ENCODE peak calls at places on chromosomes 12 and 14, in four cellular contexts. X is cardiac muscle cell; T is CD4-positive, alpha-beta T cell; L is NCI-H2171 treated with DMSO at 0.1 percent for 48 hours. S is an unnamed sample.

GRCh38 chr12:9361879-9362326 is 153.7 kb upstream of the PZP start:
- DNase-seq in X (no peak), T (no peak), L (no peak), S (no peak)

GRCh38 chr14:32656609-32657008 is 282.1 kb upstream of the NPAS3 start:
- DNase-seq in X (no peak), T (no peak), L (no peak), S (no peak)

GRCh38 chr14:50218501-50218900 is 12.9 kb downstream of the SOS2 start:
- DNase-seq in X (no peak), T (no peak), L (no peak), S (no peak)

GRCh38 chr14:22448035-22448904 is 140.8 kb downstream of the DAD1 start:
- DNase-seq in X (no peak), T (no peak), L (no peak), S (peak)

GRCh38 chr12:64992641-64993040 is 128.5 kb downstream of the WIF1 start:
- DNase-seq in X (no peak), T (no peak), L (no peak), S (no peak)

GRCh38 chr12:124307556-124307825 is 12.6 kb downstream of the RFLNA start:
- DNase-seq in X (no peak), T (no peak), L (no peak), S (no peak)

GRCh38 chr12:28961948-28962384 is 187.1 kb upstream of the FAR2 start:
- DNase-seq in X (peak), T (no peak), L (no peak), S (no peak)

GRCh38 chr12:52524241-52524897 is 4.2 kb upstream of the KRT5 start:
- DNase-seq in X (no peak), T (no peak), L (no peak), S (no peak)

GRCh38 chr14:70259420-70259819 is 70.7 kb upstream of the SLC8A3 start:
- DNase-seq in X (no peak), T (no peak), L (no peak), S (no peak)

GRCh38 chr12:109476807-109477184 is 304 bp downstream of the KCTD10 start:
- DNase-seq in X (no peak), T (no peak), L (peak), S (no peak)

GRCh38 chr12:126069549-126070165 is 1004.4 kb downstream of the AACS start:
- DNase-seq in X (peak), T (peak), L (peak), S (peak)

GRCh38 chr12:122862110-122862634 is 26.9 kb downstream of the HIP1R start:
- DNase-seq in X (no peak), T (no peak), L (no peak), S (peak)

GRCh38 chr12:68342966-68343365 is 10.8 kb upstream of the MDM1 start:
- DNase-seq in X (no peak), T (no peak), L (peak), S (peak)

GRCh38 chr14:72169521-72169920 is 237.3 kb downstream of the RGS6 start:
- DNase-seq in X (no peak), T (no peak), L (peak), S (no peak)

GRCh38 chr14:38880643-38881567 is 222.1 kb downstream of the SEC23A start:
- DNase-seq in X (peak), T (no peak), L (no peak), S (no peak)

GRCh38 chr12:130016986-130017385 is 113.2 kb upstream of the TMEM132D start:
- DNase-seq in X (no peak), T (no peak), L (no peak), S (no peak)

GRCh38 chr12:52217223-52217622 is 15.8 kb upstream of the KRT7 start:
- DNase-seq in X (no peak), T (no peak), L (no peak), S (peak)

GRCh38 chr12:89040146-89040964 is 311.9 kb downstream of the DUSP6 start:
- DNase-seq in X (peak), T (peak), L (peak), S (peak)

GRCh38 chr12:80551897-80552296 is 107.9 kb downstream of the PTPRQ start:
- DNase-seq in X (peak), T (no peak), L (peak), S (peak)

GRCh38 chr12:50641566-50641965 is 122.3 kb upstream of the ATF1 start:
- DNase-seq in X (no peak), T (no peak), L (peak), S (no peak)

GRCh38 chr12:46005151-46005797 is 14.9 kb upstream of the SCAF11 start:
- DNase-seq in X (peak), T (no peak), L (peak), S (no peak)

GRCh38 chr12:66803972-66804371 is 125.1 kb upstream of the GRIP1 start:
- DNase-seq in X (peak), T (no peak), L (peak), S (peak)

GRCh38 chr14:71705460-71705859 is 226.8 kb upstream of the RGS6 start:
- DNase-seq in X (no peak), T (no peak), L (no peak), S (no peak)

GRCh38 chr14:74618078-74618952 is 6.3 kb upstream of the LTBP2 start:
- DNase-seq in X (peak), T (peak), L (no peak), S (peak)

GRCh38 chr12:47082963-47083621 is 3.3 kb upstream of the AMIGO2 start:
- DNase-seq in X (peak), T (no peak), L (no peak), S (peak)

GRCh38 chr14:78598046-78598652 is 428.0 kb downstream of the NRXN3 start:
- DNase-seq in X (peak), T (peak), L (peak), S (peak)

GRCh38 chr14:70808023-70808401 is 1.3 kb downstream of the MAP3K9 start:
- DNase-seq in X (no peak), T (peak), L (peak), S (peak)

GRCh38 chr14:32200368-32201195 is 1.3 kb upstream of the RNU6-7 start:
- DNase-seq in X (no peak), T (no peak), L (no peak), S (no peak)

GRCh38 chr14:102819176-102819628 is 42.0 kb downstream of the TRAF3 start:
- DNase-seq in X (no peak), T (peak), L (no peak), S (peak)

GRCh38 chr14:61385002-61385685 is 63.8 kb downstream of the PRKCH start:
- DNase-seq in X (no peak), T (peak), L (no peak), S (peak)

GRCh38 chr14:67387195-67387594 is 24.8 kb downstream of the PLEK2 start:
- DNase-seq in X (no peak), T (no peak), L (no peak), S (no peak)

GRCh38 chr14:77804592-77804991 is 4.7 kb downstream of the ADCK1 start:
- DNase-seq in X (peak), T (no peak), L (no peak), S (peak)

GRCh38 chr14:36771256-36771655 is 109.6 kb downstream of the PAX9 start:
- DNase-seq in X (no peak), T (no peak), L (peak), S (peak)

GRCh38 chr12:98896938-98897337 is 251.8 kb downstream of the APAF1 start:
- DNase-seq in X (peak), T (no peak), L (no peak), S (no peak)

GRCh38 chr14:99511421-99512109 is 30.4 kb downstream of the CCNK start:
- DNase-seq in X (no peak), T (no peak), L (no peak), S (no peak)